ENCODE peak calls at places on chromosome 11, in five cellular contexts. B is fibroblast of lung; L is HTR-8/SVneo; A is T-helper 1 cell; D is stimulated activated naive CD8-positive, alpha-beta T cell treated with anti-CD3 and anti-CD28 coated beads, Interleukin-15, Interleukin-2, amounts not matched to agents 100 U/mL and 50 U/mL, for 24 hours. P is an unnamed sample.

GRCh38 chr11:130634186-130634585 is 185.7 kb downstream of the ADAMTS15 start:
- DNase-seq in B (no peak), L (no peak), A (no peak), D (no peak), P (no peak)

GRCh38 chr11:133908827-133909226 is 47.9 kb downstream of the IGSF9B start:
- DNase-seq in B (no peak), L (no peak), A (no peak), D (no peak), P (no peak)

GRCh38 chr11:2796091-2796490 is 89.5 kb downstream of the CDKN1C start:
- DNase-seq in B (no peak), L (no peak), A (no peak), D (no peak), P (no peak)

GRCh38 chr11:63608353-63609345 is 5.6 kb downstream of the PLAAT3 start:
- DNase-seq in B (no peak), L (peak), A (no peak), D (peak), P (peak)

GRCh38 chr11:3823762-3824506 is 15.6 kb downstream of the PGAP2 start:
- DNase-seq in B (no peak), L (no peak), A (no peak), D (no peak), P (no peak)

GRCh38 chr11:69424748-69425147 is 56.7 kb upstream of the LINC01488 start:
- DNase-seq in B (no peak), L (no peak), A (no peak), D (no peak), P (no peak)

GRCh38 chr11:73001615-73002014 is 140.5 kb downstream of the FCHSD2 start:
- DNase-seq in B (peak), L (no peak), A (no peak), D (no peak), P (no peak)

GRCh38 chr11:121236115-121237001 is 56.2 kb upstream of the SC5D start:
- DNase-seq in B (no peak), L (no peak), A (no peak), D (no peak), P (peak)

GRCh38 chr11:6646040-6646439 is 9.6 kb downstream of the DCHS1 start:
- DNase-seq in B (peak), L (no peak), A (no peak), D (peak), P (no peak)

P was measured in Daoy.